ENCODE peak calls at places on chromosome 1, in four cellular contexts. Y, I, K and W are unnamed samples.
A peak's percentile ranks its signal among the peaks of the same experiment; 100 is the strongest.

GRCh38 chr1:203440780-203441179 is 34.8 kb upstream of the PRELP start:
- DNase-seq in Y (no peak), I (peak; percentile 88), K (no peak), W (peak; percentile 65)

GRCh38 chr1:79633456-79633855 is 626.9 kb upstream of the ADGRL4 start:
- DNase-seq in Y (no peak), I (peak; percentile 62), K (no peak), W (no peak)

GRCh38 chr1:203599875-203600781 is 26.5 kb upstream of the ATP2B4 start:
- DNase-seq in Y (no peak), I (no peak), K (no peak), W (no peak)

GRCh38 chr1:54245501-54245900 is 45.5 kb downstream of the MRPL37 start:
- DNase-seq in Y (no peak), I (peak; percentile 51), K (no peak), W (peak; percentile 47)

GRCh38 chr1:65793359-65793732 is 651 bp downstream of the PDE4B start:
- DNase-seq in Y (no peak), I (peak; percentile 29), K (no peak), W (peak; percentile 5)

GRCh38 chr1:19469004-19469403 is 16.3 kb downstream of the CAPZB start:
- DNase-seq in Y (no peak), I (no peak), K (no peak), W (no peak)

GRCh38 chr1:58116284-58116683 is 430.2 kb downstream of the OMA1 start:
- DNase-seq in Y (no peak), I (no peak), K (no peak), W (no peak)

GRCh38 chr1:54400321-54400720 is 5.9 kb downstream of the SSBP3 start:
- DNase-seq in Y (no peak), I (no peak), K (peak; percentile 44), W (no peak)

GRCh38 chr1:38029081-38029681 is 16.6 kb downstream of the UTP11 start:
- DNase-seq in Y (no peak), I (peak; percentile 46), K (no peak), W (peak; percentile 34)

GRCh38 chr1:90122679-90123340 is 127.9 kb downstream of the ZNF326 start:
- DNase-seq in Y (no peak), I (no peak), K (no peak), W (no peak)

GRCh38 chr1:160884579-160884978 is 401 bp downstream of the ITLN1 start:
- DNase-seq in Y (no peak), I (no peak), K (no peak), W (no peak)

GRCh38 chr1:97906567-97907228 is 14.1 kb downstream of the DPYD start:
- DNase-seq in Y (no peak), I (peak; percentile 59), K (no peak), W (peak; percentile 94)